ENCODE peak calls at places on chromosome 4, in eight cellular contexts. N, G, O, X, L, B, J and D are unnamed samples.

GRCh38 chr4:89162486-89162885 is 51.2 kb downstream of the TIGD2 start:
- ATAC-seq in B (no peak), L (no peak), N (no peak), X (no peak), O (no peak), J (no peak), G (no peak), D (no peak)

GRCh38 chr4:1669270-1669669 is 14.8 kb downstream of the FAM53A start:
- ATAC-seq in B (no peak), O (no peak), N (no peak), X (no peak), J (no peak), L (no peak), G (no peak), D (no peak)

GRCh38 chr4:80189956-80190671 is 7.2 kb upstream of the PRDM8 start:
- ATAC-seq in J (no peak), O (no peak), L (no peak), G (no peak), N (no peak), B (no peak), X (no peak), D (no peak)

GRCh38 chr4:159823743-159824142 is 720.9 kb downstream of the RAPGEF2 start:
- ATAC-seq in B (no peak), J (no peak), N (no peak), G (no peak), L (no peak), X (no peak), O (no peak), D (no peak)

GRCh38 chr4:80196259-80197131 is 808 bp upstream of the PRDM8 start:
- ATAC-seq in B (no peak), N (peak), X (no peak), L (no peak), G (no peak), O (peak), J (no peak), D (peak)

GRCh38 chr4:130393246-130394041 is 1297.5 kb downstream of the C4orf33 start:
- ATAC-seq in O (no peak), G (no peak), N (no peak), L (no peak), X (no peak), B (no peak), J (no peak), D (no peak)

GRCh38 chr4:108483077-108483476 is 137.3 kb upstream of the RPL34 start:
- ATAC-seq in L (peak), G (peak), N (peak), X (no peak), J (no peak), B (no peak), O (peak), D (no peak)

GRCh38 chr4:175281894-175282293 is 363.7 kb downstream of the ADAM29 start:
- ATAC-seq in J (no peak), N (no peak), G (no peak), B (no peak), X (no peak), O (no peak), L (no peak), D (no peak)

GRCh38 chr4:93810340-93810992 is 18.1 kb upstream of the ATOH1 start:
- ATAC-seq in B (peak), X (no peak), G (no peak), N (no peak), L (no peak), J (no peak), O (no peak), D (no peak)

GRCh38 chr4:109155682-109156243 is 146.7 kb downstream of the COL25A1 start:
- ATAC-seq in O (no peak), X (no peak), N (no peak), L (no peak), B (no peak), G (no peak), J (no peak), D (no peak)

GRCh38 chr4:152138451-152138850 is 377.6 kb upstream of the GATB start:
- ATAC-seq in J (no peak), N (peak), L (no peak), G (no peak), O (peak), B (no peak), X (no peak), D (no peak)

GRCh38 chr4:115906428-115906827 is 793.0 kb upstream of the NDST4 start:
- ATAC-seq in J (no peak), N (no peak), X (no peak), L (no peak), G (no peak), O (no peak), B (no peak), D (no peak)

GRCh38 chr4:25903905-25904747 is 9.9 kb upstream of the SMIM20 start:
- ATAC-seq in B (no peak), L (no peak), O (no peak), N (no peak), G (no peak), J (peak), X (no peak), D (peak)

GRCh38 chr4:109383823-109384222 is 49.8 kb upstream of the SEC24B start:
- ATAC-seq in X (no peak), N (no peak), G (no peak), J (no peak), L (no peak), O (no peak), B (no peak), D (no peak)

GRCh38 chr4:18021470-18021719 is 160 bp downstream of the LCORL start:
- ATAC-seq in N (no peak), O (no peak), G (no peak), X (peak), B (peak), L (no peak), J (no peak), D (no peak)